ENCODE peak calls at places on chromosomes 3 and 15, in five cellular contexts. N is HL-60, W is HCT116, I is Panc1, A is suprapubic skin. M is an unnamed sample.

GRCh38 chr3:63819151-63819398 is at the start of gene C3orf49:
- DNase-seq in N (no peak), W (no peak), I (no peak), A (no peak), M (no peak)

GRCh38 chr15:93942140-93942808 is 289.1 kb upstream of the MCTP2 start:
- DNase-seq in N (no peak), W (no peak), I (no peak), A (no peak), M (no peak)

GRCh38 chr15:85792872-85793621 is 1.7 kb downstream of the KLHL25 start:
- DNase-seq in N (no peak), W (no peak), I (no peak), A (no peak), M (no peak)

GRCh38 chr3:116849261-116849688 is 139.7 kb downstream of the TUSC7 start:
- DNase-seq in N (no peak), W (no peak), I (no peak), A (no peak), M (no peak)

GRCh38 chr3:80035021-80035420 is 267.2 kb upstream of the ROBO1 start:
- DNase-seq in N (no peak), W (no peak), I (no peak), A (no peak), M (no peak)

GRCh38 chr15:64193971-64194370 is 31.1 kb upstream of the PPIB start:
- DNase-seq in N (no peak), W (no peak), I (no peak), A (no peak), M (no peak)

GRCh38 chr3:85801955-85802354 is 843.2 kb downstream of the CADM2 start:
- DNase-seq in N (no peak), W (no peak), I (no peak), A (no peak), M (no peak)

GRCh38 chr3:108428580-108428979 is 81.8 kb downstream of the MYH15 start:
- DNase-seq in N (no peak), W (no peak), I (no peak), A (no peak), M (no peak)

GRCh38 chr15:44207643-44208042 is 12.6 kb upstream of the FRMD5 start:
- DNase-seq in N (no peak), W (no peak), I (no peak), A (no peak), M (no peak)

GRCh38 chr15:35444557-35445204 is 101.3 kb downstream of the DPH6 start:
- DNase-seq in N (peak; percentile 3), W (peak; percentile 39), I (peak; percentile 32), A (no peak), M (no peak)

GRCh38 chr3:125240496-125240895 is 27.9 kb upstream of the SLC12A8 start:
- DNase-seq in N (peak; percentile 51), W (no peak), I (no peak), A (no peak), M (no peak)

GRCh38 chr15:57335326-57336118 is 40.8 kb upstream of the CGNL1 start:
- DNase-seq in N (no peak), W (no peak), I (no peak), A (no peak), M (no peak)

GRCh38 chr15:90819390-90819789 is 49.0 kb upstream of the FURIN start:
- DNase-seq in N (no peak), W (no peak), I (no peak), A (no peak), M (no peak)

GRCh38 chr3:120693439-120694172 is 11.6 kb upstream of the HGD start:
- DNase-seq in N (no peak), W (no peak), I (no peak), A (no peak), M (no peak)

GRCh38 chr15:100601158-100601557 is 826 bp downstream of the LINS1 start:
- DNase-seq in N (peak; percentile 42), W (no peak), I (no peak), A (no peak), M (no peak)

GRCh38 chr3:100045696-100046095 is 68.6 kb downstream of the FILIP1L start:
- DNase-seq in N (no peak), W (no peak), I (no peak), A (peak; percentile 81), M (no peak)

GRCh38 chr3:25547928-25548327 is 116.8 kb downstream of the TOP2B start:
- DNase-seq in N (no peak), W (no peak), I (no peak), A (no peak), M (no peak)

GRCh38 chr3:138862924-138863775 is 28.4 kb upstream of the PIK3CB start:
- DNase-seq in N (peak; percentile 64), W (peak; percentile 81), I (peak; percentile 60), A (no peak), M (peak; percentile 38)

GRCh38 chr3:10393514-10393913 is 72.6 kb upstream of the SEC13 start:
- DNase-seq in N (no peak), W (no peak), I (no peak), A (no peak), M (no peak)

GRCh38 chr15:63349156-63349555 is 32.5 kb downstream of the CA12 start:
- DNase-seq in N (no peak), W (no peak), I (no peak), A (no peak), M (no peak)

GRCh38 chr15:84915011-84915958 is 30.8 kb downstream of the SLC28A1 start:
- DNase-seq in N (peak; percentile 78), W (peak; percentile 81), I (no peak), A (peak; percentile 81), M (peak; percentile 84)

GRCh38 chr15:29612096-29612495 is 210.2 kb downstream of the TJP1 start:
- DNase-seq in N (no peak), W (no peak), I (no peak), A (no peak), M (no peak)

GRCh38 chr3:194272861-194273266 is 78.3 kb downstream of the CPN2 start:
- DNase-seq in N (no peak), W (no peak), I (no peak), A (peak; percentile 84), M (no peak)

GRCh38 chr3:51390186-51390585 is 899 bp upstream of the RBM15B start:
- DNase-seq in N (no peak), W (no peak), I (no peak), A (peak; percentile 53), M (no peak)

GRCh38 chr3:51391566-51392300 is 648 bp downstream of the RBM15B start:
- DNase-seq in N (no peak), W (no peak), I (no peak), A (peak; percentile 71), M (no peak)

GRCh38 chr3:51392301-51393095 is 1.4 kb downstream of the RBM15B start:
- DNase-seq in N (no peak), W (no peak), I (no peak), A (peak; percentile 71), M (no peak)

GRCh38 chr3:51390600-51391074 is 448 bp upstream of the RBM15B start:
- DNase-seq in N (no peak), W (no peak), I (no peak), A (no peak), M (no peak)

GRCh38 chr3:51391075-51391565 is at the start of gene RBM15B:
- DNase-seq in N (peak; percentile 97), W (peak; percentile 92), I (peak; percentile 71), A (peak; percentile 98), M (peak; percentile 97)
- TF ChIP-seq POLR2AphosphoS5 in N (peak; percentile 22), W (peak; percentile 65), I (peak; percentile 51), A (peak; percentile 80), M (peak; percentile 94)

DNA sequence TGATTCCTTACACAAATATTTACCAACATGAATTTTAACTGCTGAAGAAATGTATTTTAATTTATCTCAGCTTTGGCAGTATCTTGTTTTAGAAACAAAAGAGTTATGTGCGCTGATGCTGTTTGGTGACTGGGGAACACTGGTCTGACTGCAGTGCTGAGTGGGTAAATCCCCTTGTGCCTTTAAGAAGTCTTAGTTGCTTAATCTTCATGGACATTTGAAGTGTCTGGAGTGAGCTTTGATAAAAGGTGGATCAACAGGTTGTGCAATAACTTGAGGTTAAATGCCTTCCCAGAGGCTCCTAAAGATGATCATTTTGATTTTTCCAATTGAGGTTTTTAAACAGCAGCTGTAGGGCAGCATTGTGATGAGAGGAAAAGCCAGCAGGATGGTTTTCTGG is 68.7 kb downstream of the TP63 start:
- DNase-seq in N (no peak), W (no peak), I (no peak), A (no peak), M (no peak)
- TF ChIP-seq CTCF in N (no peak), W (no peak), I (no peak), A (no peak), M (no peak)

GRCh38 chr3:131714585-131715220 is 211.9 kb upstream of the MRPL3 start:
- DNase-seq in N (no peak), W (no peak), I (no peak), A (no peak), M (no peak)
- TF ChIP-seq POLR2AphosphoS5 in N (no peak), W (no peak), I (no peak), A (no peak), M (no peak)

GRCh38 chr3:144638009-144638408 is 666.4 kb downstream of the DIPK2A start:
- DNase-seq in N (no peak), W (no peak), I (no peak), A (no peak), M (no peak)
- TF ChIP-seq CTCF in N (no peak), W (no peak), I (no peak), A (no peak), M (no peak)

GRCh38 chr3:32111560-32111959 is 5.1 kb downstream of the GPD1L start:
- DNase-seq in N (no peak), W (no peak), I (no peak), A (no peak), M (no peak)

GRCh38 chr3:32110233-32110760 is 3.9 kb downstream of the GPD1L start:
- DNase-seq in N (no peak), W (no peak), I (no peak), A (no peak), M (peak; percentile 32)

GRCh38 chr3:32106929-32107362 is 526 bp downstream of the GPD1L start:
- DNase-seq in N (peak; percentile 59), W (no peak), I (no peak), A (no peak), M (peak; percentile 51)

GRCh38 chr3:32106132-32106928 is at the start of gene GPD1L:
- DNase-seq in N (peak; percentile 95), W (peak; percentile 90), I (peak; percentile 58), A (peak; percentile 95), M (peak; percentile 94)

GRCh38 chr3:32109256-32109655 is 2.8 kb downstream of the GPD1L start:
- DNase-seq in N (no peak), W (no peak), I (no peak), A (peak; percentile 90), M (peak; percentile 91)
- TF ChIP-seq POLR2AphosphoS5 in N (no peak), W (no peak), I (no peak), A (no peak), M (peak; percentile 84)

GRCh38 chr15:98142584-98142983 is 182.1 kb downstream of the ARRDC4 start:
- DNase-seq in N (no peak), W (no peak), I (no peak), A (no peak), M (no peak)
- TF ChIP-seq CTCF in N (no peak), W (no peak), I (peak; percentile 27), A (no peak), M (no peak)

DNA sequence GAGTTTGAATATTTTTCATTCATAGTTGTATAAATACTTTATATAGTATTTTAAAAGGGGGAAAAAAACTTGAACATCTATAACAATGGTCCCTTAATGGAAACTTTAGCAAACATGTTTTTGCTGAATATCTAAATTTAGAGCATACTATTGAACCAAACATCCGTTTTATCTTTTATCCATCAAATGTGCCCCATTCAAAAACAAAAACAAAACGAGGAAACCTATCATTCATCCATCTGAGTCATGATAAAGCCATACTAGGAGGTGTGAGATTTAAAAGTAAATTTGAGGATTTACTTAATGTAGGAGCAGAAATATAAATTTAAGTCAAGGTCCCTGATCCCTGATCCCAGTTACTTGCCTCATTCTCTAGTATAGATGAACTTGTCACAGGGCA is 463.6 kb upstream of the MDFIC2 start:
- DNase-seq in N (no peak), W (no peak), I (no peak), A (no peak), M (no peak)
- TF ChIP-seq POLR2AphosphoS5 in N (no peak), W (no peak), I (no peak), A (no peak), M (no peak)

M was measured in prostate gland.